ENCODE peak calls at places on chromosomes 3 and 15, in seven cellular contexts. A is endodermal cell; K is hepatocyte; U is mesothelial cell of epicardium; R is transverse colon; Z is CD8-positive, alpha-beta T cell; X is fibroblast of lung. P is an unnamed sample.

GRCh38 chr15:74320358-74321247 is 46.8 kb downstream of the CYP11A1 start:
- DNase-seq in R (peak), Z (peak), K (peak), A (peak), X (peak), U (no peak), P (peak)

GRCh38 chr15:28243399-28243798 is 78.6 kb downstream of the HERC2 start:
- DNase-seq in R (no peak), A (no peak), K (no peak), X (no peak), Z (no peak), U (no peak), P (no peak)

GRCh38 chr3:109973733-109974132 is 636.4 kb upstream of the DPPA4 start:
- DNase-seq in U (no peak), K (no peak), X (peak), A (no peak), Z (no peak), R (no peak), P (no peak)

GRCh38 chr3:28476194-28476593 is 127.6 kb upstream of the AZI2 start:
- DNase-seq in U (no peak), K (peak), R (no peak), X (peak), Z (no peak), A (no peak), P (peak)

GRCh38 chr3:40070816-40071215 is 238.7 kb upstream of the EIF1B start:
- DNase-seq in U (no peak), K (no peak), R (no peak), X (no peak), A (no peak), Z (no peak), P (no peak)

GRCh38 chr3:53269888-53270880 is 14.4 kb upstream of the TKT start:
- DNase-seq in A (peak), K (peak), R (peak), U (no peak), X (peak), Z (no peak), P (peak)

GRCh38 chr15:98025237-98025636 is 64.7 kb downstream of the ARRDC4 start:
- DNase-seq in X (peak), A (no peak), Z (no peak), R (no peak), K (no peak), U (no peak), P (peak)

GRCh38 chr3:184322731-184323487 is 8.5 kb downstream of the EIF4G1 start:
- DNase-seq in U (no peak), K (no peak), Z (no peak), A (no peak), R (no peak), X (no peak), P (peak)

GRCh38 chr15:46354443-46354842 is 719.6 kb downstream of the SQOR start:
- DNase-seq in A (peak), R (no peak), X (no peak), U (no peak), K (no peak), Z (no peak), P (no peak)

GRCh38 chr3:32614956-32615355 is 44.3 kb upstream of the DYNC1LI1 start:
- DNase-seq in A (no peak), Z (no peak), X (peak), R (no peak), U (no peak), K (no peak), P (peak)

DNA sequence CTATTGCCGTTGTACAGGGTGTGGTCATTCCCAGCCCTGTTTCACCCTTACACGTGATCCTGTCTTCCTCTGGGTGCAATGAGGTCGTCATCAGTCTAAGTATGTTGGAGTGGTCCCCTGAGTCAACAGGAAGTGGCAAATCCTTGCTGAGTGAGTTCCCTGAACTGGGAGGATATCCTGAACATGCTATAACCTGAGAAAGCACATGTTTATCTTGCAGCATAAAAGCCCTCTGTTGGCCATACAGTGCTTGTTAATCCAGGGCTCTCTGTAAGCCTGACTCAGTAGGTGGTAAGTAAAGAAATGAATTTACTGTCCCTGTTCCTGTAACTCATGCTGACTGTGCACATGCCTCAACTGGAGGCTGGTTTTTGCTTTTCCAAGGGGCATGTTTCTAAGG is 477.8 kb upstream of the RGMA start:
- DNase-seq in R (no peak), U (no peak), K (peak), Z (no peak), A (no peak), X (no peak), P (no peak)
- TF ChIP-seq CTCF in R (no peak), U (no peak), K (no peak), Z (no peak), A (no peak), X (no peak), P (no peak)

GRCh38 chr3:146161725-146162047 is 702 bp upstream of the PLOD2 start:
- DNase-seq in X (peak), R (peak), Z (no peak), U (no peak), A (no peak), K (peak), P (peak)

GRCh38 chr3:146163584-146163983 is 2.6 kb upstream of the PLOD2 start:
- DNase-seq in X (peak), Z (no peak), U (no peak), K (no peak), A (no peak), R (no peak), P (peak)

GRCh38 chr3:146164071-146164470 is 3.1 kb upstream of the PLOD2 start:
- DNase-seq in R (no peak), X (no peak), Z (no peak), U (no peak), A (no peak), K (no peak), P (no peak)

GRCh38 chr3:146160964-146161724 is at the start of gene PLOD2:
- DNase-seq in K (peak), A (peak), X (peak), Z (no peak), U (peak), R (peak), P (peak)

DNA sequence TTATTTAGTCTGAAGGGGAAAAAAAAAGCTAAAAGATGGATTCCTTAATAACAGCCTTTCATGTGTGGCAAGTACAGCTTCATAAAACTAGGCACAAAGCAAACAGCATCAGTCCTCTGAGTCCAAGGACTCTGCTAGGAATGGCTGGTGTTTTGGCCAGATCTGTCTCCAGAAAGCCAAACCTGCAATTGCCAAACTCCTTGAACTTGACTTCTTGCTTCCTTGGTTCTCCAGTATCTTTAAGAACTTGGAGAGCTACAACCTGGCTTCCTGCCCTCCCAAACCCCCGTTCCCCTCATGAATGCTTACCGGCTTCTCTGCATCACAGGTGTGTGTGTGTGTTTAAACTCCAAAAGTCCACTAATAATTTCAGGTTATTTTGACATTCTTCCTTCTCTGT is 1.6 kb upstream of the PLOD2 start:
- DNase-seq in Z (no peak), U (no peak), A (no peak), K (no peak), X (no peak), R (no peak), P (no peak)
- TF ChIP-seq CTCF in Z (no peak), U (no peak), A (no peak), K (no peak), X (no peak), R (no peak), P (no peak)

GRCh38 chr15:75785771-75786563 is 57.3 kb upstream of the UBE2Q2 start:
- DNase-seq in R (no peak), U (no peak), K (peak), Z (no peak), A (peak), X (peak), P (no peak)
- TF ChIP-seq CTCF in R (no peak), U (no peak), K (peak), Z (no peak), A (peak), X (no peak), P (no peak)

GRCh38 chr3:38000242-38000916 is 9.8 kb downstream of the VILL start:
- DNase-seq in K (no peak), A (peak), R (no peak), Z (no peak), U (no peak), X (no peak), P (no peak)

GRCh38 chr3:38002291-38002876 is 11.8 kb downstream of the VILL start:
- DNase-seq in X (no peak), Z (no peak), R (peak), K (no peak), U (no peak), A (no peak), P (no peak)

GRCh38 chr3:38000965-38001455 is 10.4 kb downstream of the VILL start:
- DNase-seq in Z (no peak), U (peak), K (no peak), A (peak), X (no peak), R (no peak), P (no peak)

GRCh38 chr3:38002940-38003339 is 12.4 kb downstream of the VILL start:
- DNase-seq in X (no peak), U (no peak), Z (no peak), A (no peak), R (peak), K (no peak), P (no peak)

GRCh38 chr3:38001456-38002081 is 11.0 kb downstream of the VILL start:
- DNase-seq in X (no peak), R (peak), K (no peak), A (peak), Z (no peak), U (peak), P (no peak)
- TF ChIP-seq CTCF in X (peak), R (peak), K (peak), A (peak), Z (no peak), U (no peak), P (no peak)

DNA sequence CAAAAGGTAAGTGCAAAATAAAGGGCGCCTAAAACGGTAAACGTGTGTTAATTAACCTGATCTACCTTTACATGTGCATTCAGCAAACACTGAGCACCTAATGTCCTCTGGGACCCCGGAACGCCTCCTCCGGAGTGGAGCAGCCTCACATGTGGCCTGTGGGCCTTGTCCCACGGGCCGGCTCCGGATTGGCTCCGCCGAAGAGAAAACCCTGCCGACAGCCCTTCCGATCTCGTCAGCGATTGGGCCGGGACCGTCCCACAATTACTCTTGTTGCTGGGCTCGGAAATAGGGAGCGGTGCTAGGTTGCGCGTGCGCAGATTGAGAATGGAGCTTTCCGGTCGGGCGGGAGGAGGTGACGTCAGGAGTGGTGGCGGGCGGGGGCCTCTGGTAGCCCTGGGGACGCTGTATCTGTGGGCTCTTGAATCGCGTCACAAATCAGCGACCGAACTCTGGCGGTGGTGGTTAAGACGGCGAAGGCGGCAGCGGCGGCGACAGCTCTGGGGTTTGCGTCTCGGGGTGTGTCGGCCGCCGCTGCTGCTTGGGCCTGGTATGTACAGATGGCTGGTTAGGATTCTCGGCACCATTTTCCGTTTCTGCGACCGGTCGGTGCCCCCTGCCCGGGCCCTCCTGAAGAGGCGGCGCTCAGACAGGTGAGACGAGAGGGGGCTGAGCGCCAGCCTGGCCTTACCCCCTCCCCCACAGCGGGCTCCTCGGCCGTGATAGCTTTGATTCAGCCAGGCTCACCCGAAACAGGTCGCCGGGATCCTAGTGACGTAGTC is at the start of gene SENP2:
- DNase-seq in X (peak), Z (peak), K (peak), R (peak), U (peak), A (peak), P (peak)
- TF ChIP-seq CTCF in X (no peak), Z (no peak), K (no peak), R (no peak), U (no peak), A (no peak), P (peak)

DNA sequence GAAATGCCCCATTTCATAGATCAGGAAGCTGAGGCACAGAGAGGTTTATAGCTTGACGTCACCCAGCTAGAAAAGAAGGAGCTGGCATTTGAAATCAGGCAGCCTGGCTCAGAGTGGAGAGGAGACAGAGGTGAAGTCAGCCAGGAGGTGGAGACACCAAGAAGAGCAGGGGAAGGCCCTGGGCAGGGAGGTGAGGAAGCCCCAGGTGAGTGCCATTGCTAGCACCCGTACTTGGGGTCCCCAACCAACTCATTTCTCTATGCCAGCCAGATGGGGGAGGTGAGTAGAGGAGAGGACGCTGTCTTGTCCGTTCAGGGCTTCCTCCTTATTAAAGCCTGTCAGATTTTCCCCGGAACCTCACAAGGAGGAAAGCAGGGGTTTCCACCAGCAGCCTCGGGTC is 149.6 kb upstream of the TLE3 start:
- DNase-seq in K (no peak), U (no peak), A (peak), Z (no peak), R (peak), X (no peak), P (no peak)
- TF ChIP-seq CTCF in K (no peak), U (no peak), A (no peak), Z (no peak), R (no peak), X (no peak), P (no peak)

DNA sequence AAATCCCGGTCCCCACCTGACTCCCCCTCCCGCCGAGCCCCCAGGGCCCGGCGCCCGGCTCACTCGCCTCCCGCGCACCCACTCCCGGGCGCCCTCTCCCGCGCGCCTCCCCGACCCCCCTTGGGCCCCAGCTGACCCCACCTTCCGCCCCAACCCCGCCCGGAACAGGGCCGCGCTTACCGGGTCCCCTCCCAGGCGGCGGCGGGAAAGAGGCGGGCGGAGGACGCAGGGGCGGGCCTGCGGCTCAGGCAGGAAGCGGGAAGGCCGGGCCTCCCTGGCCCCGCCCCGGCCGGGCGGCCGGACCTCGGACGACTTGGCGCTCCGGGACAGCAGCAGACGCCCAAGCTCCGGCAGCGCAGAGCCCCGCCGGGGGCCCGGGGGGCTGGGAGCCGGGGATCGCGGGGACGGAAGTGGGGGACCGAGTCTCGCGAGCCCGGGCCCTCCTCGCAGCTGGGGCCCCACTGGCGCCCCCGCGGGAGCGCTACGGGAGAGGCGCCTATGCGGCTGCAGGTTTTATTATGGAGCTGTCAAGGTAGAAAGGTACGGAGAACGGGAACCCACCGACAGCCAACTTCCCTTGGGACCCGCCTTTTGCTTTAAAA is at the start of gene SLC41A3:
- DNase-seq in U (peak), K (peak), Z (peak), A (peak), R (peak), X (peak), P (peak)
- TF ChIP-seq CTCF in U (no peak), K (peak), Z (peak), A (peak), R (peak), X (peak), P (peak)

DNA sequence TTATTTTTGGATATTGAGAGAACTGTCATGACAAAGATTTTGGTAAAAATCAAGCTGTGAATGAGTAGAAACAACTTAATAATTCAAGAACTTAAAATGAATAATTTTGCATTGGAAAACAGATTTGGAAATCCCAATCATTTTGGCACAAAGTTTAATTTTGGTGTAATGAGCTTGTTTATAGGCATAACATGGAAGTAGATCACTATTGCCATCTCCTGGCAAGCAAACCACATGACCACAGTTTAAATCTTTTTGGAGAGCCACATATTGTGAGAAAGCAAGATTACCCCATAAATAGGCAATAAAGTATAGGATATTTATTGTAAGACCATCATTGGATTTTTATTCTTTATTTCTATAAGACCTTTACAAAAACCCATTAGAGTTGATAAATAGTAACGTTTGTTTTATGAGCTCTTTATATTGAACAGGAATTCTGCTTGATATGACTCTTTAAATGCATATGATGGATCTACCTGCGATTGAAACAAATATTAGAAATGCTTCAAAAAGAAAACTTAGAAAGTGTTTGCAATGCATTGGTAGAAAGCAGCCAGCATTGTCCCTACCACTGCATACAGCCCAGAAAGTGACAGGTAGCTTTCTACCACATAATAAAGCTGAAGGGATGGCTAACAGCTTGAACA is 766.9 kb downstream of the TBL1XR1 start:
- DNase-seq in U (no peak), Z (no peak), R (no peak), A (no peak), X (peak), K (peak), P (peak)
- TF ChIP-seq CTCF in U (peak), Z (no peak), R (peak), A (peak), X (peak), K (peak), P (peak)

DNA sequence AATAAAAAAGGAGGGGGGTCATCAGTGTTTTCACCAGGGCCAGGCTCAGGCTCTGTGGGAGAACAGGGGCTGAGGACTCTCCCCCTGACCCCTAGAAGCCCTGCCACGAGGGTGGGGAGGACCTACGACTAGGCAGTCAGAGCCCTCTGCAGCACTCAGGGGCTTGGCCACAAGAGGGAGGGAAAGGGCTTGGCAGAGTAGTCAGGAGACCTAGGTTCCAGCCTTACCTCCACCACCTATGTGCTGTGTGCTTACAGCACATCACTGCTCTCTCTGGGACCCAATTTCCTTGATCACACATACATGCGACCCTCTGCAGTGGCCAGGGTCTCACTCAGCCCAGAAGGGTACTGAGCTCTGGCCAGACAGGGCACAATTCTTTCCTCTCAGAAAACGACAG is 16.3 kb upstream of the SKIC8 start:
- DNase-seq in A (peak), X (no peak), R (peak), K (peak), Z (no peak), U (no peak), P (no peak)
- TF ChIP-seq CTCF in A (peak), X (no peak), R (peak), K (peak), Z (no peak), U (no peak), P (peak)